ENCODE peak calls at places on chromosomes 3 and 15, in six cellular contexts. G, P, X, E, I and R are unnamed samples.

GRCh38 chr3:16399473-16399872 is 114.0 kb downstream of the RFTN1 start:
- DNase-seq in G (no peak), P (no peak), X (no peak), E (no peak), I (peak), R (peak)

GRCh38 chr3:175893566-175893965 is 1034.4 kb downstream of the NAALADL2 start:
- DNase-seq in G (no peak), P (no peak), X (no peak), E (no peak), I (no peak), R (no peak)

GRCh38 chr3:25257026-25257425 is 171.0 kb upstream of the RARB start:
- DNase-seq in G (no peak), P (no peak), X (no peak), E (no peak), I (no peak), R (no peak)

GRCh38 chr15:66481107-66481856 is 16.3 kb downstream of the SNAPC5 start:
- DNase-seq in G (no peak), P (no peak), X (no peak), E (no peak), I (no peak), R (no peak)

GRCh38 chr15:34314491-34314890 is 23.1 kb downstream of the SLC12A6 start:
- DNase-seq in G (no peak), P (no peak), X (no peak), E (no peak), I (no peak), R (no peak)

GRCh38 chr15:27499719-27500118 is 528.7 kb downstream of the GABRG3 start:
- DNase-seq in G (no peak), P (no peak), X (no peak), E (no peak), I (no peak), R (no peak)

GRCh38 chr3:171526869-171527268 is 66.7 kb upstream of the TNIK start:
- DNase-seq in G (no peak), P (no peak), X (no peak), E (no peak), I (no peak), R (no peak)

GRCh38 chr3:142888484-142889262 is at the start of gene PCOLCE2:
- DNase-seq in G (peak), P (peak), X (no peak), E (peak), I (peak), R (peak)

GRCh38 chr15:44738340-44738984 is 2.1 kb downstream of the TRIM69 start:
- DNase-seq in G (no peak), P (no peak), X (no peak), E (peak), I (no peak), R (no peak)

GRCh38 chr3:146166450-146167222 is 5.7 kb upstream of the PLOD2 start:
- DNase-seq in G (no peak), P (peak), X (no peak), E (no peak), I (no peak), R (no peak)

GRCh38 chr15:69766156-69766555 is 313.5 kb downstream of the RPLP1 start:
- DNase-seq in G (no peak), P (no peak), X (no peak), E (no peak), I (no peak), R (no peak)

GRCh38 chr15:58058729-58059128 is 6.8 kb downstream of the ALDH1A2 start:
- DNase-seq in G (no peak), P (no peak), X (no peak), E (no peak), I (no peak), R (no peak)

GRCh38 chr3:4977001-4977888 is 2.0 kb upstream of the BHLHE40 start:
- DNase-seq in G (no peak), P (peak), X (peak), E (peak), I (peak), R (peak)

GRCh38 chr15:22806156-22806555 is 19.7 kb downstream of the NIPA1 start:
- DNase-seq in G (no peak), P (no peak), X (no peak), E (no peak), I (no peak), R (no peak)

GRCh38 chr15:58952751-58953150 is 19.3 kb upstream of the SLTM start:
- DNase-seq in G (no peak), P (no peak), X (no peak), E (no peak), I (no peak), R (no peak)

GRCh38 chr3:194543550-194543949 is 56.7 kb upstream of the ATP13A3 start:
- DNase-seq in G (no peak), P (no peak), X (no peak), E (no peak), I (no peak), R (no peak)